ENCODE peak calls at places on chromosomes 11 and 22, in six cellular contexts. F, E, O, D, I and A are unnamed samples.

GRCh38 chr11:73182824-73183321 is 35.2 kb upstream of the P2RY2 start:
- DNase-seq in O (no peak), E (peak), D (peak), I (no peak), F (no peak), A (no peak)

GRCh38 chr11:113796663-113797259 is 17.2 kb downstream of the CLDN25 start:
- DNase-seq in E (peak), O (no peak), F (no peak), D (peak), I (peak), A (no peak)

GRCh38 chr11:133399294-133399693 is 133.0 kb downstream of the OPCML start:
- DNase-seq in E (no peak), D (no peak), F (no peak), I (no peak), O (no peak), A (no peak)

GRCh38 chr11:32602657-32603410 is 19.2 kb downstream of the EIF3M start:
- DNase-seq in D (no peak), O (no peak), I (peak), F (no peak), E (no peak), A (no peak)

GRCh38 chr11:6544921-6545850 is 48.1 kb downstream of the DNHD1 start:
- DNase-seq in E (peak), D (no peak), O (no peak), I (no peak), F (no peak), A (no peak)

GRCh38 chr11:76656571-76657081 is 13.9 kb downstream of the LRRC32 start:
- DNase-seq in O (peak), F (peak), I (no peak), D (peak), E (no peak), A (no peak)

GRCh38 chr22:47067911-47068654 is 305.6 kb downstream of the TBC1D22A start:
- DNase-seq in I (no peak), F (no peak), E (no peak), O (no peak), D (no peak), A (no peak)

GRCh38 chr11:112795142-112795815 is 165.9 kb upstream of the NCAM1 start:
- DNase-seq in D (peak), E (no peak), I (peak), F (no peak), O (peak), A (no peak)

GRCh38 chr11:22666320-22666699 is at the start of gene GAS2:
- DNase-seq in F (no peak), E (peak), D (no peak), O (no peak), I (no peak), A (no peak)

GRCh38 chr11:78737891-78738290 is 163.2 kb upstream of the NARS2 start:
- DNase-seq in F (no peak), D (no peak), E (no peak), O (no peak), I (no peak), A (no peak)

GRCh38 chr11:113341388-113342165 is 27.2 kb downstream of the TTC12 start:
- DNase-seq in E (no peak), I (no peak), F (no peak), O (no peak), D (no peak), A (no peak)

GRCh38 chr11:112172362-112172994 is 2.8 kb upstream of the BCO2 start:
- DNase-seq in E (no peak), D (no peak), F (no peak), I (peak), O (no peak), A (no peak)

GRCh38 chr22:41479671-41480396 is 10.9 kb downstream of the ACO2 start:
- DNase-seq in I (no peak), E (no peak), F (no peak), D (no peak), O (no peak), A (no peak)
- H3K27ac ChIP-seq in I (no peak), E (no peak), F (no peak), D (no peak), O (peak), A (no peak)

GRCh38 chr11:120317689-120318195 is 7.4 kb upstream of the TLCD5 start:
- DNase-seq in E (no peak), D (no peak), I (no peak), F (no peak), O (no peak), A (no peak)
- H3K27ac ChIP-seq in E (no peak), D (no peak), I (peak), F (no peak), O (peak), A (peak)

GRCh38 chr11:123454060-123454651 is 24.1 kb downstream of the GRAMD1B start:
- DNase-seq in E (no peak), O (no peak), F (no peak), D (no peak), I (peak), A (peak)
- H3K27ac ChIP-seq in E (no peak), O (no peak), F (no peak), D (no peak), I (peak), A (peak)

GRCh38 chr11:75319035-75319877 is 32.2 kb downstream of the ARRB1 start:
- DNase-seq in D (peak), O (no peak), E (peak), I (peak), F (no peak), A (no peak)
- H3K27ac ChIP-seq in D (peak), O (no peak), E (peak), I (no peak), F (peak), A (no peak)